ENCODE peak calls at places on chromosomes 3 and 15, in seven cellular contexts. I, T, W, V, P, X and Z are unnamed samples.

GRCh38 chr15:85770014-85770721 is 24.6 kb downstream of the KLHL25 start:
- DNase-seq in P (no peak), W (no peak), V (no peak), T (no peak), I (no peak), X (no peak), Z (no peak)

GRCh38 chr3:126014252-126014651 is 45.3 kb downstream of the ROPN1B start:
- DNase-seq in X (no peak), W (no peak), I (no peak), V (no peak), P (no peak), T (no peak), Z (no peak)

GRCh38 chr15:60130398-60130797 is 126.3 kb downstream of the FOXB1 start:
- DNase-seq in I (no peak), W (no peak), X (no peak), T (no peak), V (no peak), P (no peak), Z (no peak)

GRCh38 chr15:68637755-68638405 is 59.1 kb downstream of the CORO2B start:
- DNase-seq in X (no peak), I (no peak), T (no peak), V (no peak), W (no peak), P (no peak), Z (no peak)

GRCh38 chr15:101494251-101494796 is 4.8 kb upstream of the PCSK6 start:
- DNase-seq in I (no peak), T (peak; percentile 48), V (no peak), W (no peak), P (no peak), X (no peak), Z (no peak)

GRCh38 chr3:23389089-23389488 is 186.0 kb downstream of the UBE2E2 start:
- DNase-seq in V (peak; percentile 43), P (no peak), W (no peak), X (no peak), I (no peak), T (no peak), Z (peak; percentile 15)

GRCh38 chr3:143121240-143122088 is 1.9 kb downstream of the CHST2 start:
- DNase-seq in T (peak; percentile 51), W (peak; percentile 60), I (no peak), P (no peak), X (no peak), V (no peak), Z (no peak)

GRCh38 chr3:131914090-131914691 is 120.6 kb downstream of the CPNE4 start:
- DNase-seq in W (no peak), X (no peak), P (no peak), T (no peak), V (no peak), I (no peak), Z (no peak)

GRCh38 chr3:174495231-174495755 is 363.8 kb upstream of the NAALADL2 start:
- DNase-seq in X (no peak), W (no peak), T (no peak), I (no peak), V (no peak), P (no peak), Z (no peak)

GRCh38 chr3:128167973-128168674 is 14.8 kb downstream of the EEFSEC start:
- DNase-seq in W (peak; percentile 28), I (no peak), V (no peak), T (no peak), X (peak; percentile 99), P (no peak), Z (no peak)

GRCh38 chr3:38646630-38647029 is 2.9 kb downstream of the SCN5A start:
- DNase-seq in P (no peak), I (no peak), X (peak; percentile 60), T (peak; percentile 74), V (no peak), W (peak; percentile 22), Z (no peak)

GRCh38 chr15:47431501-47431900 is 285.8 kb upstream of the SEMA6D start:
- DNase-seq in I (no peak), T (no peak), W (no peak), V (no peak), P (no peak), X (peak; percentile 10), Z (no peak)

GRCh38 chr3:110430146-110430545 is 641.5 kb upstream of the NECTIN3 start:
- DNase-seq in W (no peak), I (no peak), P (no peak), X (no peak), V (no peak), T (no peak), Z (no peak)

GRCh38 chr3:189834462-189834861 is 203.3 kb downstream of the TP63 start:
- DNase-seq in V (no peak), W (no peak), I (no peak), T (no peak), X (no peak), P (no peak), Z (no peak)

GRCh38 chr15:39456582-39457330 is 124.1 kb upstream of the THBS1 start:
- DNase-seq in P (no peak), T (no peak), X (no peak), V (no peak), I (no peak), W (no peak), Z (no peak)

GRCh38 chr3:42501681-42502428 is 588 bp upstream of the VIPR1 start:
- DNase-seq in W (peak; percentile 85), X (peak; percentile 22), P (no peak), T (peak; percentile 74), V (no peak), I (no peak), Z (peak; percentile 85)

GRCh38 chr15:75776075-75776443 is 63.4 kb upstream of the CSPG4 start:
- DNase-seq in P (no peak), W (no peak), X (peak; percentile 64), V (no peak), I (peak; percentile 10), T (peak; percentile 52), Z (no peak)

GRCh38 chr3:123039178-123039577 is 11.6 kb upstream of the SEMA5B start:
- DNase-seq in P (no peak), T (no peak), X (no peak), I (no peak), V (no peak), W (no peak), Z (no peak)

GRCh38 chr3:136694321-136694720 is 57.9 kb downstream of the STAG1 start:
- DNase-seq in I (no peak), W (no peak), T (no peak), V (no peak), P (no peak), X (no peak), Z (no peak)

GRCh38 chr3:142850395-142851023 is 38.4 kb downstream of the PCOLCE2 start:
- DNase-seq in V (no peak), T (peak; percentile 75), I (peak; percentile 51), X (peak; percentile 39), P (no peak), W (no peak), Z (no peak)

GRCh38 chr15:85733415-85733814 is 61.3 kb downstream of the KLHL25 start:
- DNase-seq in X (no peak), W (no peak), T (no peak), P (no peak), V (no peak), I (no peak), Z (no peak)

GRCh38 chr15:42253300-42253699 is 19.7 kb upstream of the GANC start:
- DNase-seq in I (no peak), W (no peak), P (no peak), T (no peak), V (no peak), X (no peak), Z (no peak)
- TF ChIP-seq JUND in I (no peak), W (no peak), P (no peak), T (no peak), V (no peak), X (no peak), Z (no peak)

DNA sequence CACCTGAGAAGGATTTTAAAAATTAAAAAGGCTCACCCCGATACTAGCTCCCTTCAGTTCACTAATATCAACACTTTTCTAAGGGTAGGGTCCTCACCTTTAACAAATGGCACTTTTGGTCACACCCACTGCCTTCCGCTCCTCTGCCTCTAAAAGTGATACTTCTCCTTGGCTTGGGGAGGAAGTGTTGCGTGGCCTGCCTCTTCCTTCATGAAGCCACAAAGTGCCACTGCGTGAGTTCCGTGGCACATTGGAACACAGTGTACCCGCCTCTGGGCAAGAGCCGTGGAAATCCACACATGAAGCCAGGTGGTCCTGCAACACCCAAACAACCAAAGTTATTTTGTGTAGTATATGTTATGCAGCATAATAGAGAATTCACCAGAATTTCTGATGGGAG is 3.9 kb downstream of the B4GALT4 start:
- DNase-seq in W (no peak), I (no peak), V (no peak), X (no peak), T (no peak), P (no peak), Z (no peak)
- TF ChIP-seq JUND in W (no peak), I (no peak), V (no peak), X (no peak), T (no peak), P (no peak), Z (no peak)

GRCh38 chr15:67116742-67117141 is 51.3 kb downstream of the SMAD3 start:
- DNase-seq in V (no peak), X (peak; percentile 37), T (peak; percentile 12), I (no peak), W (no peak), P (no peak), Z (no peak)
- TF ChIP-seq JUND in V (no peak), X (no peak), T (no peak), I (no peak), W (no peak), P (no peak), Z (no peak)

GRCh38 chr15:58551084-58551763 is 119.4 kb downstream of the LIPC start:
- DNase-seq in V (no peak), P (peak; percentile 31), T (no peak), X (no peak), W (no peak), I (no peak), Z (no peak)

GRCh38 chr15:58552505-58553364 is 120.9 kb downstream of the LIPC start:
- DNase-seq in T (no peak), W (no peak), P (no peak), X (no peak), I (no peak), V (no peak), Z (no peak)

GRCh38 chr15:58553365-58553918 is 121.7 kb downstream of the LIPC start:
- DNase-seq in T (no peak), I (no peak), W (no peak), X (no peak), P (no peak), V (no peak), Z (no peak)

GRCh38 chr15:58549780-58550064 is 117.9 kb downstream of the LIPC start:
- DNase-seq in I (no peak), W (no peak), X (no peak), V (no peak), P (no peak), T (no peak), Z (no peak)

DNA sequence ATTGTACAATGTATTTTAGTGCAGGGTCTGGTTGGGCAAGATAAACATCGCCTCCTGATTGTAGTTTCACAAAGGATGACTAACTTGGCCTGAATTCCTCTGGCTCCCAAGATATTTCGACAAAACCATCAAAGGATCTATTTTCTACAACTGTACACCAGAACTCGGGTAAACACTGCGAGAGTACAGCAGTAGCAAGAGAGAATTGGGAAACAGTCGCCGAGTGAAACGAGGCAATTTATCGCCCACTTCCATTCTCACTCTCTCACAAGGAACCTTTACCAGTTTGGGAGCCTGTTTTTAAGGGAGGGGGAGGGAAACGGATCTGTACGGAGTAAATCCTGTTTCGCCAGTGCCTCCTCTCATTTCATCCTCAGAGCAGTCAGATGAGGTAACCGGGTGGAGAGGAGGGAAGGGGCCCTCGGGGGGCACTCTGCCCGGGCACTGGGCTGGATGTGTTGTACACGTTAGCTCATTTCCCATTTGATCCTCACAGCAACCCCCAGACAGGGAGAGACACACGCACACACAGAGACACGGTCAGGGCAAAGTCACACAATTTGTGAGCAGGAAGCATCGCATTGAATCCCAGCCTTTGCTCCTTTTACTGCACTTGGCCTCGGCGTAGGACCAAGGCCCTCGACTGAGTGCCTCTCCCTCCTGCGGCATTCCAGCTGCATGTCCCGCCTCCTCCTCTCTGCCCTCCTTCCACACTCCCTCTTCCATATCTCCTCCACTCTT is 120.1 kb downstream of the LIPC start:
- DNase-seq in P (no peak), V (no peak), I (no peak), X (peak; percentile 94), T (peak; percentile 77), W (no peak), Z (no peak)
- TF ChIP-seq JUND in P (no peak), V (no peak), I (no peak), X (no peak), T (peak; percentile 71), W (peak; percentile 61), Z (no peak)